ENCODE peak calls at places on chromosomes 13 and 19, in eight cellular contexts. V is mesothelial cell of epicardium; M is CD4-positive, alpha-beta T cell; P is ascending aorta; Q is AG04450; Z is thyroid gland; B is lower leg skin; C is ovary. H is an unnamed sample.

GRCh38 chr19:55418185-55418584 is 10.6 kb upstream of the UBE2S start:
- DNase-seq in Q (peak), M (peak), P (no peak), Z (peak), C (peak), B (no peak), V (peak), H (peak)

GRCh38 chr13:64248371-64249065 is 2832.9 kb upstream of the PCDH20 start:
- DNase-seq in V (no peak), B (no peak), Q (no peak), C (no peak), Z (no peak), M (no peak), P (no peak), H (peak)

GRCh38 chr13:26219726-26220125 is 2.4 kb downstream of the RNF6 start:
- DNase-seq in B (no peak), Z (no peak), P (no peak), Q (no peak), C (no peak), M (no peak), V (no peak), H (no peak)

GRCh38 chr13:51425410-51426042 is 27.3 kb downstream of the INTS6 start:
- DNase-seq in Z (no peak), B (no peak), M (no peak), C (no peak), Q (no peak), P (no peak), V (no peak), H (no peak)

GRCh38 chr19:10764340-10764894 is 46.5 kb downstream of the DNM2 start:
- DNase-seq in B (no peak), V (no peak), Z (no peak), M (no peak), Q (no peak), C (peak), P (no peak), H (no peak)

GRCh38 chr19:17952041-17952976 is 14.6 kb upstream of the KCNN1 start:
- DNase-seq in P (no peak), Z (no peak), Q (no peak), V (peak), B (no peak), M (no peak), C (no peak), H (no peak)

GRCh38 chr13:38417727-38418126 is 68.1 kb downstream of the UFM1 start:
- DNase-seq in B (no peak), M (no peak), V (no peak), P (no peak), Z (no peak), C (no peak), Q (no peak), H (peak)

GRCh38 chr13:38685974-38686571 is 804 bp upstream of the FREM2 start:
- DNase-seq in C (no peak), V (peak), Q (no peak), B (no peak), M (no peak), Z (peak), P (no peak), H (peak)

GRCh38 chr19:54298357-54299125 is 14.4 kb downstream of the LILRA5 start:
- DNase-seq in Q (no peak), V (no peak), M (no peak), B (peak), P (no peak), Z (no peak), C (no peak), H (no peak)

GRCh38 chr19:10009269-10009665 is 1.0 kb downstream of the COL5A3 start:
- DNase-seq in Z (peak), C (peak), M (peak), Q (peak), P (no peak), V (peak), B (peak), H (no peak)

GRCh38 chr13:75425216-75426009 is 56.6 kb downstream of the TBC1D4 start:
- DNase-seq in Q (no peak), C (no peak), M (no peak), V (no peak), B (no peak), Z (no peak), P (no peak), H (no peak)

GRCh38 chr13:73850104-73850898 is 283.9 kb downstream of the KLF12 start:
- DNase-seq in V (no peak), C (no peak), M (no peak), P (no peak), Q (no peak), Z (no peak), B (no peak), H (no peak)

GRCh38 chr13:73851104-73851503 is 283.1 kb downstream of the KLF12 start:
- DNase-seq in B (no peak), C (no peak), Z (no peak), Q (peak), P (no peak), M (no peak), V (no peak), H (no peak)

GRCh38 chr13:73844986-73845385 is 289.2 kb downstream of the KLF12 start:
- DNase-seq in M (no peak), B (no peak), V (no peak), Z (no peak), P (no peak), C (no peak), Q (no peak), H (no peak)

DNA sequence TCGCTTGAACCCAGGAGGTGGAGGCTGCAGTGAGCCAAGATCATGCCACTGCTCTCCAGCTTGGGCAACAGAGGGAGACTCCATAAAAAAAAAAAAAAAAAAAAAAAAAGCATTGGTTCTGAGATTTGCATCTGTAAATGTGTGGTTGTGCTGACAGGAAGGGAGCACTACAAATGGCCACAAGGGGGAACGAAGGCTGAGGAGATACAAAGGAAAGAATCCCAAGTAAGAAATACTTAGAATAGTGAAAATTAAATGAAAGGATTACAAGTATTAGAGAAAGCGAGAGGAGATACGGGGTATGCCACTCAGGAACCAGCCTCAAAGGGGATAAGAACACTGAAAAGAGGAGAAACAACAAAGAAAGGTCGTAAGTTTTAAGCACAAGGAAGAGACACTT is 284.9 kb downstream of the KLF12 start:
- DNase-seq in V (no peak), M (no peak), Z (no peak), P (no peak), Q (no peak), C (no peak), B (no peak), H (peak)
- TF ChIP-seq CTCF in V (no peak), M (peak), Z (no peak), P (peak), Q (peak), C (no peak), B (no peak), H (peak)

DNA sequence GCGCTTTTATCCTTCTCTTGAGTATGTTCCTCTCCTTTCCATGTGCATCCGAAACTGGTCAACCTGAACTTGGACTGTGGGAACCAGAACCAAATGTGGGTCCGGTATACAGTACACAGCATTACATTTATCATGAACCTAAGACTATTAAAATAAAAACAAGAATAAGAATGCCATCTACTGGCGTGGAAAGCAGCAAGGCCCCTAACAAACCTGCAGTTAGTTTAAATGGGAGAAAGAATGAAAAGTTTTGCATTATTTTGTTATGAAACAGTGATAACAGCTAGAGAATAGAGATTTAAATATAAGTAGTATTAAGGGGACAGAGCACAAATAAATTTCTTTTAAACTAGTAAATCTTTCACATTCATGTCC is 159.5 kb downstream of the RBM26 start:
- DNase-seq in B (no peak), Z (no peak), Q (no peak), C (no peak), M (no peak), V (no peak), P (no peak), H (no peak)
- TF ChIP-seq CTCF in B (no peak), Z (no peak), Q (no peak), C (no peak), M (no peak), V (no peak), P (no peak), H (no peak)

GRCh38 chr19:45927565-45928261 is 13.1 kb upstream of the NANOS2 start:
- DNase-seq in M (peak), C (peak), V (peak), Z (peak), P (peak), Q (peak), B (peak), H (peak)
- TF ChIP-seq CTCF in M (no peak), C (no peak), V (no peak), Z (no peak), P (no peak), Q (no peak), B (no peak), H (peak)

DNA sequence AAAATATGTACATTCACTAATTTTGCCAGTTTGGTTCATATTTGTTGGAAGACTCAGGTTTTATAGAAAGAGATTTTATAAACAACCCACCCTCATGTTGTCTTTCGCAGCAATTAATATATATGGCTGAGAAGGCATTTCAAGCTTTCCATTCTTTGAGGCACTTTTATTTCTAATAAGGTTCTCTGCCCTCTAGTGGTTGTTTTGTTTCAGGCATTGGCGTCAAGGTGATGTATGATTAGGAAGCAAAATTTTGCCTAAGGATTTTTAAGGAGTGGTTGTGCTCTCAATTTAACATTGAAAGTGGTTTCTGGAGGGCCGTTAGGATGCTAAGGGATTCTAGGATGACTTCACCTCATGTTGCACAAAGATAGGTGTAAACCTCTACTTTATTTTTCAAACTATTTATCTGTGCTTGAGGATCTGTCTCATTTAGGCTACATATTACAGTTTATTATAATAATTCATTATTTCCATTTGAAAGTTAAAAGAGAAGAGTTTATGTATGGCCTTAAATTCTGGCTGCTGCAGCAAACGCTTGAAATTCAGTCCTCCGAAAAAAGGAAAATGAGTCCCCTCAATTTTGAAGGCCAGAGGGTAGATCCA is 35.9 kb downstream of the OXGR1 start:
- DNase-seq in B (no peak), Q (no peak), V (no peak), M (no peak), Z (peak), C (no peak), P (no peak), H (no peak)
- TF ChIP-seq CTCF in B (no peak), Q (peak), V (peak), M (peak), Z (peak), C (no peak), P (peak), H (peak)

DNA sequence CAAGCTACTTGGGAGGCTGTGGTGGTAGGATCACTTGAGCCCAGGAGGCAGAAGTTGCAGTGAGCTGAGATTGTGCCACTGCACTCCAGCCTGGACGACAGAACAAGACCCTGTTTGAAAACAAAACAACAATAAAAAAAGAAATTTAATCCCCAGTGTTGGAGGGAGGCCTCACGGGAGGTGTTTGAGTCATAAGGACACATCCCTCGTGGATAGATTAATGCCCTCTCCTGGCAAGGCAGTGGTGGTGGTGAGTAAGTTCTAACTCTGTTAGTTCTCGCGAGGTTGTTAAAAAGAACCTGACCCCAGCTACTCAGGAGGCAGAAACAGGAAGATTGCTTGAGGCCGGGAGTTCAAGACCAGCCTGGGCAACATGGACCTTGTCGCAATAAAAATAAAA is 27.6 kb upstream of the SIN3B start:
- DNase-seq in V (no peak), Z (no peak), P (no peak), M (no peak), C (no peak), B (no peak), Q (no peak), H (no peak)
- TF ChIP-seq CTCF in V (no peak), Z (no peak), P (no peak), M (no peak), C (no peak), B (no peak), Q (no peak), H (no peak)

DNA sequence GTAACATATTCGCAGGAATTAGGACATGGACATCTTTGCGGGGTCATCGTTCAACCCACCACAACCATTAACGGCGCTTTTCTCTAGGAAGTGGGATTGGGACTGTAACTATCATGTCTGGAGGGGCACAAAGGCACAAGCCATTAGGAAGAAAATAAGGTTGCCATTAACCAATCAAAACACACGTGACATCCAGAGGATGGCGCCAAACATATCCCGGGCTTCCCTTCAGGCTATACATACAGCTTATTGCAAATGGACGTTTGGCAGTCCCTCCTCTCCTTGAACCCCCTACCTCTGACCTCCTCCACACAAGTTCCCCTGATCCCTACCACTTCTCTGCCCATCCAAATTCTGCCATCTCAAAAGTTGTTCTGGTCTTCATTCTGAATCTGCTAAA is 26.6 kb upstream of the GSX1 start:
- DNase-seq in P (no peak), B (peak), Z (no peak), M (no peak), Q (no peak), C (no peak), V (no peak), H (no peak)
- TF ChIP-seq CTCF in P (no peak), B (no peak), Z (no peak), M (no peak), Q (no peak), C (no peak), V (no peak), H (no peak)

GRCh38 chr13:109610517-109610916 is 175.9 kb downstream of the IRS2 start:
- DNase-seq in B (no peak), V (no peak), C (no peak), Z (peak), P (no peak), Q (no peak), M (peak), H (peak)
- TF ChIP-seq CTCF in B (no peak), V (no peak), C (no peak), Z (peak), P (no peak), Q (peak), M (peak), H (peak)

GRCh38 chr13:40765602-40766001 is 5.4 kb downstream of the MRPS31 start:
- DNase-seq in B (no peak), Q (no peak), V (no peak), C (no peak), P (no peak), M (no peak), Z (no peak), H (no peak)

GRCh38 chr13:40764587-40765403 is 6.2 kb downstream of the MRPS31 start:
- DNase-seq in V (no peak), Z (no peak), B (no peak), C (no peak), M (no peak), P (no peak), Q (no peak), H (no peak)

GRCh38 chr13:40758811-40759210 is 12.2 kb downstream of the MRPS31 start:
- DNase-seq in V (no peak), Q (no peak), C (no peak), B (no peak), P (no peak), M (no peak), Z (no peak), H (no peak)

DNA sequence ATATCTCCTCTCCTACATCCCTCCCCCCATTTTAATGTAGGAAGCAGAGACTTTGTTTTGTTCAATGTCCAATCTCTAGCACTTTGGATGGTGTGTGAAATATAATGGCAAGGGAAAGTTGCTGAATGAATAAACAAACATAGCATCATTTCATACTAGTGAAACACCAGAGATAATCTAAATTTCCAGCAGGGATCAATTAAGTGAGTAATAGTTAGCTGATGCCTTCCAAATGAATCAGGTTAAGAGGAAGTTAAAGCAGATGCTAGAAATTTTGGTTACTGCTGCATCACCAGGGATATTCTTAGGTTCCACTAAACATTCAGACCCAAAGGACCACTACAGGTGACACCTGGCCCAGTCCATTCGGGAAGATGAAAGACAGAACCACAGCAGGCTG is 8.1 kb downstream of the MRPS31 start:
- DNase-seq in M (no peak), Z (no peak), C (no peak), V (no peak), B (no peak), Q (no peak), P (no peak), H (no peak)
- TF ChIP-seq CTCF in M (no peak), Z (no peak), C (no peak), V (no peak), B (no peak), Q (no peak), P (no peak), H (no peak)

GRCh38 chr19:13902993-13903555 is 2.8 kb downstream of the BRME1 start:
- DNase-seq in Z (no peak), V (no peak), P (no peak), M (peak), Q (no peak), C (no peak), B (no peak), H (no peak)
- TF ChIP-seq CTCF in Z (no peak), V (no peak), P (no peak), M (no peak), Q (peak), C (no peak), B (no peak), H (peak)

GRCh38 chr13:70580825-70581224 is 472.6 kb upstream of the KLHL1 start:
- DNase-seq in B (no peak), C (no peak), V (no peak), Q (no peak), Z (no peak), P (no peak), M (no peak), H (no peak)
- TF ChIP-seq CTCF in B (no peak), C (no peak), V (no peak), Q (no peak), Z (no peak), P (no peak), M (no peak), H (no peak)